ENCODE peak calls at places on chromosome 1, in six cellular contexts. O, A, J, S, X and B are unnamed samples.

GRCh38 chr1:227273557-227273956 is 44.7 kb downstream of the CDC42BPA start:
- DNase-seq in O (no peak), A (no peak), J (peak; percentile 29), S (peak; percentile 18), X (no peak), B (no peak)

GRCh38 chr1:87226341-87226760 is 102.3 kb upstream of the LMO4 start:
- DNase-seq in O (no peak), A (peak; percentile 86), J (peak; percentile 78), S (peak; percentile 19), X (no peak), B (no peak)

GRCh38 chr1:2463396-2463795 is 12.7 kb upstream of the PLCH2 start:
- DNase-seq in O (no peak), A (no peak), J (peak; percentile 26), S (no peak), X (no peak), B (no peak)

GRCh38 chr1:5907386-5907785 is 84.8 kb downstream of the NPHP4 start:
- DNase-seq in O (no peak), A (no peak), J (no peak), S (no peak), X (no peak), B (no peak)

GRCh38 chr1:107821340-107821739 is 143.6 kb downstream of the VAV3 start:
- DNase-seq in O (no peak), A (no peak), J (no peak), S (no peak), X (no peak), B (no peak)

GRCh38 chr1:54791880-54792522 is 9.1 kb downstream of the TTC22 start:
- DNase-seq in O (peak; percentile 13), A (no peak), J (no peak), S (peak; percentile 74), X (no peak), B (peak; percentile 55)

GRCh38 chr1:203306089-203306969 is 1.0 kb downstream of the BTG2 start:
- DNase-seq in O (peak; percentile 35), A (peak; percentile 60), J (peak; percentile 93), S (peak; percentile 54), X (no peak), B (no peak)

GRCh38 chr1:205147191-205147590 is 25.4 kb upstream of the RBBP5 start:
- DNase-seq in O (no peak), A (no peak), J (no peak), S (no peak), X (no peak), B (no peak)

GRCh38 chr1:65703853-65704252 is 88.8 kb upstream of the PDE4B start:
- DNase-seq in O (no peak), A (no peak), J (no peak), S (no peak), X (no peak), B (no peak)

GRCh38 chr1:229339520-229339919 is 3.3 kb downstream of the CCSAP start:
- DNase-seq in O (no peak), A (no peak), J (no peak), S (no peak), X (no peak), B (no peak)

GRCh38 chr1:15957221-15958090 is 18.4 kb downstream of the ZBTB17 start:
- DNase-seq in O (no peak), A (no peak), J (no peak), S (no peak), X (no peak), B (no peak)